ENCODE peak calls at places on chromosomes 16 and 17, in six cellular contexts. One of them, this sample, is unnamed.

GRCh38 chr16:17414421-17414820 is 56.3 kb downstream of the XYLT1 start:
- DNase-seq in H9: no peak
- DNase-seq in fibroblast of lung: no peak
- DNase-seq in mucosa of descending colon: no peak
- DNase-seq in cardiac muscle cell: no peak
- DNase-seq in astrocyte of the cerebellum: no peak
- DNase-seq in this sample: no peak

GRCh38 chr17:9002236-9002609 is 19.1 kb upstream of the NTN1 start:
- DNase-seq in cardiac muscle cell: no peak
- DNase-seq in fibroblast of lung: no peak
- DNase-seq in astrocyte of the cerebellum: no peak
- DNase-seq in mucosa of descending colon: no peak
- DNase-seq in H9: peak; percentile 52
- DNase-seq in this sample: no peak

GRCh38 chr17:78484300-78485159 is 92.7 kb downstream of the DNAH17 start:
- DNase-seq in H9: peak; percentile 89
- DNase-seq in mucosa of descending colon: peak; percentile 60
- DNase-seq in cardiac muscle cell: peak; percentile 53
- DNase-seq in fibroblast of lung: no peak
- DNase-seq in astrocyte of the cerebellum: no peak
- DNase-seq in this sample: no peak

GRCh38 chr17:49996495-49997255 is 1.7 kb upstream of the DLX3 start:
- DNase-seq in mucosa of descending colon: peak; percentile 55
- DNase-seq in cardiac muscle cell: peak; percentile 40
- DNase-seq in fibroblast of lung: no peak
- DNase-seq in H9: peak; percentile 77
- DNase-seq in astrocyte of the cerebellum: no peak
- DNase-seq in this sample: no peak

GRCh38 chr16:64455275-64455674 is 666.6 kb downstream of the CDH11 start:
- DNase-seq in H9: no peak
- DNase-seq in astrocyte of the cerebellum: no peak
- DNase-seq in mucosa of descending colon: no peak
- DNase-seq in fibroblast of lung: peak; percentile 48
- DNase-seq in cardiac muscle cell: peak; percentile 57
- DNase-seq in this sample: no peak

GRCh38 chr16:56263711-56264608 is 72.7 kb downstream of the GNAO1 start:
- DNase-seq in H9: no peak
- DNase-seq in cardiac muscle cell: no peak
- DNase-seq in mucosa of descending colon: no peak
- DNase-seq in fibroblast of lung: no peak
- DNase-seq in astrocyte of the cerebellum: no peak
- DNase-seq in this sample: no peak

GRCh38 chr17:56786989-56787482 is 46.7 kb downstream of the C17orf67 start:
- DNase-seq in cardiac muscle cell: peak; percentile 84
- DNase-seq in fibroblast of lung: peak; percentile 96
- DNase-seq in H9: no peak
- DNase-seq in mucosa of descending colon: no peak
- DNase-seq in astrocyte of the cerebellum: peak; percentile 79
- DNase-seq in this sample: peak; percentile 93

GRCh38 chr16:1953734-1954133 is 755 bp downstream of the RPL3L start:
- DNase-seq in fibroblast of lung: no peak
- DNase-seq in H9: no peak
- DNase-seq in mucosa of descending colon: peak; percentile 50
- DNase-seq in astrocyte of the cerebellum: no peak
- DNase-seq in cardiac muscle cell: no peak
- DNase-seq in this sample: no peak

GRCh38 chr17:79951361-79952264 is 84.1 kb downstream of the TBC1D16 start:
- DNase-seq in H9: peak; percentile 54
- DNase-seq in cardiac muscle cell: peak; percentile 94
- DNase-seq in mucosa of descending colon: no peak
- DNase-seq in fibroblast of lung: peak; percentile 94
- DNase-seq in astrocyte of the cerebellum: peak; percentile 92
- DNase-seq in this sample: peak; percentile 56

GRCh38 chr17:48240122-48240521 is 132.6 kb downstream of the SNX11 start:
- DNase-seq in mucosa of descending colon: no peak
- DNase-seq in cardiac muscle cell: peak; percentile 34
- DNase-seq in astrocyte of the cerebellum: no peak
- DNase-seq in fibroblast of lung: no peak
- DNase-seq in H9: no peak
- DNase-seq in this sample: no peak

GRCh38 chr16:23836404-23837291 is 865 bp downstream of the PRKCB start:
- DNase-seq in astrocyte of the cerebellum: no peak
- DNase-seq in fibroblast of lung: no peak
- DNase-seq in cardiac muscle cell: no peak
- DNase-seq in H9: peak; percentile 68
- DNase-seq in mucosa of descending colon: peak; percentile 77
- DNase-seq in this sample: no peak

GRCh38 chr17:49521521-49522185 is 26.6 kb downstream of the NGFR start:
- DNase-seq in H9: peak; percentile 17
- DNase-seq in cardiac muscle cell: peak; percentile 51
- DNase-seq in mucosa of descending colon: no peak
- DNase-seq in astrocyte of the cerebellum: no peak
- DNase-seq in fibroblast of lung: no peak
- DNase-seq in this sample: no peak

GRCh38 chr17:35084987-35085386 is 21.5 kb upstream of the RFFL start:
- DNase-seq in fibroblast of lung: peak; percentile 83
- DNase-seq in mucosa of descending colon: no peak
- DNase-seq in astrocyte of the cerebellum: no peak
- DNase-seq in cardiac muscle cell: no peak
- DNase-seq in H9: no peak
- DNase-seq in this sample: no peak

GRCh38 chr16:66549284-66550131 is at the start of gene TK2:
- DNase-seq in fibroblast of lung: peak; percentile 73
- DNase-seq in mucosa of descending colon: peak; percentile 79
- DNase-seq in astrocyte of the cerebellum: no peak
- DNase-seq in H9: peak; percentile 74
- DNase-seq in cardiac muscle cell: peak; percentile 85
- DNase-seq in this sample: no peak

GRCh38 chr16:89143911-89144675 is 27.5 kb upstream of the CDH15 start:
- DNase-seq in H9: no peak
- DNase-seq in mucosa of descending colon: peak; percentile 31
- DNase-seq in cardiac muscle cell: no peak
- DNase-seq in astrocyte of the cerebellum: no peak
- DNase-seq in fibroblast of lung: no peak
- DNase-seq in this sample: no peak

GRCh38 chr17:74145756-74146155 is 57.7 kb upstream of the RPL38 start:
- DNase-seq in fibroblast of lung: no peak
- DNase-seq in cardiac muscle cell: no peak
- DNase-seq in astrocyte of the cerebellum: no peak
- DNase-seq in H9: peak; percentile 31
- DNase-seq in mucosa of descending colon: no peak
- DNase-seq in this sample: no peak

GRCh38 chr17:16282522-16282921 is 65.5 kb downstream of the PIGL start:
- DNase-seq in astrocyte of the cerebellum: peak; percentile 67
- DNase-seq in cardiac muscle cell: peak; percentile 78
- DNase-seq in mucosa of descending colon: no peak
- DNase-seq in fibroblast of lung: peak; percentile 97
- DNase-seq in H9: no peak
- DNase-seq in this sample: no peak

GRCh38 chr17:42518755-42519545 is 17.1 kb upstream of the NAGLU start:
- DNase-seq in H9: peak; percentile 22
- DNase-seq in astrocyte of the cerebellum: no peak
- DNase-seq in mucosa of descending colon: peak; percentile 90
- DNase-seq in fibroblast of lung: peak; percentile 55
- DNase-seq in cardiac muscle cell: peak; percentile 77
- DNase-seq in this sample: no peak

GRCh38 chr16:4261557-4262172 is 11.2 kb downstream of the TFAP4 start:
- DNase-seq in astrocyte of the cerebellum: no peak
- DNase-seq in fibroblast of lung: peak; percentile 14
- DNase-seq in cardiac muscle cell: peak; percentile 42
- DNase-seq in mucosa of descending colon: peak; percentile 58
- DNase-seq in H9: peak; percentile 92
- DNase-seq in this sample: no peak

GRCh38 chr17:49505854-49506253 is 10.8 kb downstream of the NGFR start:
- DNase-seq in H9: no peak
- DNase-seq in mucosa of descending colon: no peak
- DNase-seq in astrocyte of the cerebellum: no peak
- DNase-seq in fibroblast of lung: no peak
- DNase-seq in cardiac muscle cell: peak; percentile 41
- DNase-seq in this sample: no peak

GRCh38 chr17:7383742-7384488 is 3.0 kb downstream of the TNK1 start:
- DNase-seq in cardiac muscle cell: peak; percentile 38
- DNase-seq in astrocyte of the cerebellum: no peak
- DNase-seq in fibroblast of lung: peak; percentile 46
- DNase-seq in mucosa of descending colon: peak; percentile 76
- DNase-seq in H9: peak; percentile 93
- DNase-seq in this sample: no peak

GRCh38 chr17:29283496-29283895 is 10.5 kb downstream of the NUFIP2 start:
- DNase-seq in H9: no peak
- DNase-seq in astrocyte of the cerebellum: no peak
- DNase-seq in cardiac muscle cell: no peak
- DNase-seq in mucosa of descending colon: no peak
- DNase-seq in fibroblast of lung: no peak
- DNase-seq in this sample: no peak

GRCh38 chr17:82244413-82245140 is 15.7 kb downstream of the SLC16A3 start:
- DNase-seq in H9: no peak
- DNase-seq in fibroblast of lung: peak; percentile 33
- DNase-seq in cardiac muscle cell: peak; percentile 61
- DNase-seq in astrocyte of the cerebellum: no peak
- DNase-seq in mucosa of descending colon: peak; percentile 55
- DNase-seq in this sample: no peak

GRCh38 chr16:67931712-67932461 is at the start of gene CTRL:
- DNase-seq in mucosa of descending colon: no peak
- DNase-seq in astrocyte of the cerebellum: no peak
- DNase-seq in H9: no peak
- DNase-seq in fibroblast of lung: no peak
- DNase-seq in cardiac muscle cell: no peak
- DNase-seq in this sample: no peak
- TF ChIP-seq CTCF in mucosa of descending colon: no peak
- TF ChIP-seq CTCF in astrocyte of the cerebellum: no peak
- TF ChIP-seq CTCF in H9: peak; percentile 43
- TF ChIP-seq CTCF in fibroblast of lung: peak; percentile 18
- TF ChIP-seq CTCF in cardiac muscle cell: no peak
- TF ChIP-seq CTCF in this sample: no peak

GRCh38 chr17:45812102-45812501 is 28.0 kb downstream of the CRHR1 start:
- DNase-seq in astrocyte of the cerebellum: no peak
- DNase-seq in mucosa of descending colon: no peak
- DNase-seq in cardiac muscle cell: peak; percentile 15
- DNase-seq in H9: no peak
- DNase-seq in fibroblast of lung: peak; percentile 16
- DNase-seq in this sample: no peak
- TF ChIP-seq CTCF in astrocyte of the cerebellum: no peak
- TF ChIP-seq CTCF in mucosa of descending colon: no peak
- TF ChIP-seq CTCF in cardiac muscle cell: no peak
- TF ChIP-seq CTCF in H9: peak; percentile 56
- TF ChIP-seq CTCF in fibroblast of lung: no peak
- TF ChIP-seq CTCF in this sample: no peak

DNA sequence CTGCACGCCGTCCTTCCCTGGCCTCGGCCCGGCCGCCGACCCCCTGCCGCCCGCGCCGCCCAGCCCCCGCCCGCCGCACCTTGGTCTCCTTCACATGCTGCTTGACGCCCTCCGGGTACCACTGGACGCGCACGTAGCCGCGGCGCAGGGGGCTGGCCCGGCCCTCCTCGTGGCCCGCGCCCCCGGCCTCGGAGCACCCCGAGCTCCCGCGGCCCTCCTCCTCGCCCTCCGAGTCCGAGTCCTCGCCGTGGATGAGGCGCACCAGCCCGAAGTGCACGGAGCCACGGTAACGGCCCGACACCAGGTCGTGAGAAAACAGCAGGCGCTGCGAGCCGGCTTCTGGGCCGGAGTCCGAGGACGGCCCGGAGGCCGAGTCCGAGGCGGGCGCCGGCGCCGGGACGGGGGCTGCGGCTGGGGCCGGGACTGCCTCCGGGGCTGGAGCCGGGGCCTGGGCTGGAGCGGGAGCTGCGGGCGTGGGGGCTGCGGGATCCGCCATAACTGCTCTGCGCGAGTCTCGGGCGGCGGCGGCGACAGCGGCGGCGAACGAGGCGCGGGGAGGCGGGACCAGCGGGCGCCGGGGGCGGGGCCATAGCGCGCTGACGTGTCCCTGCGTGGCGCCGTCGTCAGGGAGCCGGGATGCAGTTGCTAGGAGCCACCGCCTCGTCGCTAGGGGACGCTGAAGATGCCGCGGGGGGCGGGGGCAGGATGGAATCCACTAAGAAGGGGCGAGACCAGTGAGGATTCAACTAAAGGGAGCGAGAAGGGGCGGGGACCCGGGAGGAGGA is at the start of gene UBE2O:
- DNase-seq in H9: peak; percentile 99
- DNase-seq in cardiac muscle cell: peak; percentile 89
- DNase-seq in astrocyte of the cerebellum: peak; percentile 47
- DNase-seq in mucosa of descending colon: peak; percentile 92
- DNase-seq in fibroblast of lung: peak; percentile 82
- DNase-seq in this sample: no peak
- TF ChIP-seq CTCF in H9: peak; percentile 54
- TF ChIP-seq CTCF in cardiac muscle cell: peak; percentile 41
- TF ChIP-seq CTCF in astrocyte of the cerebellum: peak; percentile 42
- TF ChIP-seq CTCF in mucosa of descending colon: peak; percentile 39
- TF ChIP-seq CTCF in fibroblast of lung: peak; percentile 36
- TF ChIP-seq CTCF in this sample: peak; percentile 56

GRCh38 chr16:85631802-85632393 is 18.8 kb downstream of the GSE1 start:
- DNase-seq in H9: no peak
- DNase-seq in cardiac muscle cell: no peak
- DNase-seq in astrocyte of the cerebellum: no peak
- DNase-seq in fibroblast of lung: no peak
- DNase-seq in mucosa of descending colon: no peak
- DNase-seq in this sample: no peak
- TF ChIP-seq CTCF in H9: peak; percentile 39
- TF ChIP-seq CTCF in cardiac muscle cell: peak; percentile 3
- TF ChIP-seq CTCF in astrocyte of the cerebellum: peak; percentile 18
- TF ChIP-seq CTCF in fibroblast of lung: no peak
- TF ChIP-seq CTCF in mucosa of descending colon: no peak
- TF ChIP-seq CTCF in this sample: no peak

DNA sequence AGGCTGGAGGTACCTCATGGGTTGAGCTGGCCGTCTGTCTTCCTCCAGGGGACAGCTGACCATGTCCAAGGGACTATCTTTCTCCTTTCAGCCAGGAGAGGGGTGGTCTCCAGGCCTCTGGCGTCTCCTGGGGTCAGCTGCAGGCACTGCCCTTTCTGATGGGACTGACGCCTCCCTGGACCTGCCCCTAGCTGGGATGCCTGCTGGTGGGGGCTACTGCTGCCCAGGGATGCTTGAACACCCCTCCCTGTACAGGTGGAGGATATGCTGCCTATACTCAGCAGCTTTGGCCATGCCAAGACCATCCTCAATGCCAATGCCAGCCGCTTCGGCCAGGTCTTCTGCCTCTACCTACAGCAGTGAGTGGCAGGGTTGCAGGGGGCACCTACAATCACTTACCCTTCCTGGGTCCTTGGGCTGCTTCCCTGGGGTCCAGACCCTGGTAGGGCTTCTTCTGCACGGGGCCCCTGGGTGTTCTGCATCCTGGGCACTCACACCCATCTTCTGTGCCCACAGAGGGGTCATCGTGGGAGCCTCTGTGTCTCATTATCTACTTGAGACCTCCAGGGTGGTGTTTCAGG is 4.2 kb downstream of the MYO15B start:
- DNase-seq in H9: peak; percentile 39
- DNase-seq in cardiac muscle cell: no peak
- DNase-seq in astrocyte of the cerebellum: no peak
- DNase-seq in fibroblast of lung: no peak
- DNase-seq in mucosa of descending colon: no peak
- DNase-seq in this sample: no peak
- TF ChIP-seq CTCF in H9: no peak
- TF ChIP-seq CTCF in cardiac muscle cell: no peak
- TF ChIP-seq CTCF in astrocyte of the cerebellum: no peak
- TF ChIP-seq CTCF in fibroblast of lung: no peak
- TF ChIP-seq CTCF in mucosa of descending colon: no peak
- TF ChIP-seq CTCF in this sample: no peak

This sample was measured in AG09319.